ENCODE peak calls at places on chromosomes 4 and X, in four cellular contexts. One of them, this sample, is unnamed.

GRCh38 chrX:69093960-69094935 is 71.0 kb downstream of the PJA1 start:
- DNase-seq in K562: peak
- DNase-seq in A549: peak
- DNase-seq in GM12878: no peak
- DNase-seq in this sample: peak

GRCh38 chr4:144648042-144648441 is 2.1 kb downstream of the HHIP start:
- DNase-seq in A549: no peak
- DNase-seq in K562: no peak
- DNase-seq in GM12878: no peak
- DNase-seq in this sample: no peak

GRCh38 chr4:174983128-174983750 is 65.1 kb downstream of the ADAM29 start:
- DNase-seq in A549: no peak
- DNase-seq in K562: no peak
- DNase-seq in GM12878: no peak
- DNase-seq in this sample: no peak

GRCh38 chr4:25113915-25114904 is 46.0 kb downstream of the SEPSECS start:
- DNase-seq in A549: no peak
- DNase-seq in GM12878: no peak
- DNase-seq in K562: no peak
- DNase-seq in this sample: no peak

GRCh38 chr4:174460684-174461083 is 61.6 kb downstream of the HPGD start:
- DNase-seq in GM12878: no peak
- DNase-seq in A549: no peak
- DNase-seq in K562: no peak
- DNase-seq in this sample: no peak

GRCh38 chrX:150766351-150767044 is 73.3 kb downstream of the MTMR1 start:
- DNase-seq in GM12878: no peak
- DNase-seq in A549: no peak
- DNase-seq in K562: peak
- DNase-seq in this sample: no peak

GRCh38 chr4:182022899-182023298 is 220.3 kb upstream of the TENM3 start:
- DNase-seq in K562: no peak
- DNase-seq in GM12878: no peak
- DNase-seq in A549: no peak
- DNase-seq in this sample: no peak

GRCh38 chr4:20577702-20578101 is 122.6 kb upstream of the PACRGL start:
- DNase-seq in GM12878: no peak
- DNase-seq in A549: no peak
- DNase-seq in K562: no peak
- DNase-seq in this sample: no peak

GRCh38 chr4:44425614-44426208 is 22.9 kb downstream of the KCTD8 start:
- DNase-seq in K562: no peak
- DNase-seq in GM12878: no peak
- DNase-seq in A549: no peak
- DNase-seq in this sample: no peak

DNA sequence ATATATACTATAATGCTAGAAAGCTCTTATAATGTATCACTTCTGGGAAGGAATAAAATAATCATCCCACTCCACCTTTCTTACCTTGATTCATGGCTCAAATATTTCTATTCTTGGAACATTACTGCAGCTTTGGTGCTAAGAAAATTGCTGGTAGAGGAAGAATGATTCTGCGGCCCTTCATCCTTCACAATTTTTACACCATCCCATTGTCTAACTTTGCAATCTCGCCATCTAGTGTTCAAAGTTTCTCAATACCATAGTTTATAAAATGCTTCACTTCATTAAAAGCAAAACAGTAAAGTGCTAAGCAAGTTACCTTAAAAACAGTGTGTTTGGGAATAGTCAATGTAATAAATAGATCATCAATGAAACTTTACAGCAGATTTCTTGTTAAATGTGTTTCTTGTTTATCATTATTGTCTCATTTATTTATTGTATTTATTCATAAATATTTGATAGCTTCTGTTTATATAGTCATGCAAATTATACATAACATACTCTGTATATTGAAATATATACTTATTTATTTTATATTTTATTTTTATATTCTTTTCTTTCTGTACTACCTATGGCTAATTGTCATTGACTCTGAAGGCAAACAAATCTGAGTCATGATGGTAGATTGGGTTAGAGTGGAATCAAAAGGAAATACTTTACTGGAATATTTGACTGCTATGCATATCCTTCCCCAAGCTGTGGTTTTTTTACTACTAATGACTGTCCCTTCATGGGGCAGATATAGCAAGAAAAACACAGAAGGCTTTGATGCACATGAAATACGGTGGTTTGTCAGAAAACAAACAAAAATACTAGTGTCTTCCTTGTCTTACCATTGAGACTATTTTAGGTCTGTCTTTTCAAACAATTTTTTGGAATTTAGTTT is 390.7 kb downstream of the MAPK10 start:
- DNase-seq in A549: peak
- DNase-seq in K562: no peak
- DNase-seq in GM12878: no peak
- DNase-seq in this sample: peak
- TF ChIP-seq ESRRA in A549: no peak
- TF ChIP-seq ESRRA in K562: no peak
- TF ChIP-seq ESRRA in GM12878: no peak
- TF ChIP-seq ESRRA in this sample: no peak

GRCh38 chr4:119244832-119245231 is 32.3 kb downstream of the USP53 start:
- DNase-seq in GM12878: no peak
- DNase-seq in A549: no peak
- DNase-seq in K562: no peak
- DNase-seq in this sample: no peak

GRCh38 chr4:119243868-119244267 is 31.4 kb downstream of the USP53 start:
- DNase-seq in K562: no peak
- DNase-seq in GM12878: no peak
- DNase-seq in A549: no peak
- DNase-seq in this sample: no peak

GRCh38 chr4:119242417-119242816 is 29.9 kb downstream of the USP53 start:
- DNase-seq in K562: no peak
- DNase-seq in A549: no peak
- DNase-seq in GM12878: no peak
- DNase-seq in this sample: no peak

GRCh38 chr4:119244344-119244743 is 31.8 kb downstream of the USP53 start:
- DNase-seq in K562: no peak
- DNase-seq in A549: no peak
- DNase-seq in GM12878: no peak
- DNase-seq in this sample: no peak

DNA sequence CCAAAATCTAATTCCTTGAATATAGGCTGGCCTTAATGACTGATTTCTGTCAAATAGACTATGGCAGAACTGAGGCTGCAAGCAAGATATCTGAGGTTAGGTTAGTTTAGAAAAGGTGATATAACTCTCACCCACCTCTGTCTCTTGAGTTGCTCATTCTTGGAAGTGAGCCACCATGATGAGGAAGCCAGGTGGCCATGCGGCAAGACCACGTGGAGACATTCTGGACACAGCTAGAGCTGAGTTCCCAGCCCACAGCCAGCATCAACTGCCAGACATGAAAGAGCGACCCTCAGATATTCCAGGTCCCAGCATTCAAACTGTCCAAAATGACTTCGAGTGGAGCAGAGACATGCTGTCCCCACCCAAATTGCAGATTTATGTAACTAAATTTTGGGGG is 33.7 kb downstream of the USP53 start:
- DNase-seq in K562: no peak
- DNase-seq in GM12878: no peak
- DNase-seq in A549: no peak
- DNase-seq in this sample: no peak
- TF ChIP-seq EP300 in K562: no peak
- TF ChIP-seq EP300 in GM12878: no peak
- TF ChIP-seq EP300 in A549: no peak
- TF ChIP-seq EP300 in this sample: no peak

GRCh38 chr4:109166126-109166525 is 136.3 kb downstream of the COL25A1 start:
- DNase-seq in A549: no peak
- DNase-seq in K562: no peak
- DNase-seq in GM12878: no peak
- DNase-seq in this sample: no peak

GRCh38 chr4:109171098-109171497 is 131.4 kb downstream of the COL25A1 start:
- DNase-seq in GM12878: no peak
- DNase-seq in A549: no peak
- DNase-seq in K562: no peak
- DNase-seq in this sample: no peak

GRCh38 chr4:109172301-109172700 is 130.2 kb downstream of the COL25A1 start:
- DNase-seq in GM12878: no peak
- DNase-seq in A549: no peak
- DNase-seq in K562: no peak
- DNase-seq in this sample: no peak

GRCh38 chr4:109166586-109166985 is 135.9 kb downstream of the COL25A1 start:
- DNase-seq in GM12878: no peak
- DNase-seq in K562: no peak
- DNase-seq in A549: no peak
- DNase-seq in this sample: no peak

GRCh38 chr4:109169160-109169559 is 133.3 kb downstream of the COL25A1 start:
- DNase-seq in K562: no peak
- DNase-seq in GM12878: no peak
- DNase-seq in A549: no peak
- DNase-seq in this sample: no peak
- TF ChIP-seq ESRRA in K562: no peak
- TF ChIP-seq ESRRA in GM12878: no peak
- TF ChIP-seq ESRRA in A549: no peak
- TF ChIP-seq ESRRA in this sample: no peak

DNA sequence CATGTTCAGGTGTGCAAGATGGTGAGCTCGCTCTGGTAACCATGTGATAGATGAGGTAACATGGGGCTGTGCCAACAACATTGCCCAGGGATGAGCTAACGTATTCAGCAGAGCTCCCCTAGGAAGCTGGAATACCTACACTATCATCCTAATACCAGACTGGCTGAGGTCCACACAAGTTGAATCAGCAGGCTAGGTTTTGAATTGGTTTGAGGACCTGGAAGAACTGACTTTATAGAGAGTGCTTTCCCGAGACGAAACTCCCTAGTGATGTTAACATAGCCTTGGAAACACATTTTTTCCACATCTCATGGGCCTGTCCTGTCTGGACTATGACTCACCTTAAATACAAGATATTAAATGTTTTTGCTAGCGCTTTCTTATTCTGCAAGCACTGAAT is 56.7 kb downstream of the IGFBP7 start:
- DNase-seq in K562: no peak
- DNase-seq in A549: no peak
- DNase-seq in GM12878: no peak
- DNase-seq in this sample: no peak
- TF ChIP-seq EP300 in K562: no peak
- TF ChIP-seq EP300 in A549: no peak
- TF ChIP-seq EP300 in GM12878: no peak
- TF ChIP-seq EP300 in this sample: no peak

GRCh38 chr4:48483777-48484493 is 792 bp downstream of the SLC10A4 start:
- DNase-seq in GM12878: no peak
- DNase-seq in K562: peak
- DNase-seq in A549: no peak
- DNase-seq in this sample: no peak
- TF ChIP-seq ESRRA in GM12878: no peak
- TF ChIP-seq ESRRA in K562: no peak
- TF ChIP-seq ESRRA in A549: no peak
- TF ChIP-seq ESRRA in this sample: no peak

GRCh38 chrX:39900788-39901170 is 197.0 kb downstream of the BCOR start:
- DNase-seq in K562: no peak
- DNase-seq in GM12878: no peak
- DNase-seq in A549: no peak
- DNase-seq in this sample: no peak
- TF ChIP-seq EP300 in K562: no peak
- TF ChIP-seq EP300 in GM12878: no peak
- TF ChIP-seq EP300 in A549: no peak
- TF ChIP-seq EP300 in this sample: no peak

DNA sequence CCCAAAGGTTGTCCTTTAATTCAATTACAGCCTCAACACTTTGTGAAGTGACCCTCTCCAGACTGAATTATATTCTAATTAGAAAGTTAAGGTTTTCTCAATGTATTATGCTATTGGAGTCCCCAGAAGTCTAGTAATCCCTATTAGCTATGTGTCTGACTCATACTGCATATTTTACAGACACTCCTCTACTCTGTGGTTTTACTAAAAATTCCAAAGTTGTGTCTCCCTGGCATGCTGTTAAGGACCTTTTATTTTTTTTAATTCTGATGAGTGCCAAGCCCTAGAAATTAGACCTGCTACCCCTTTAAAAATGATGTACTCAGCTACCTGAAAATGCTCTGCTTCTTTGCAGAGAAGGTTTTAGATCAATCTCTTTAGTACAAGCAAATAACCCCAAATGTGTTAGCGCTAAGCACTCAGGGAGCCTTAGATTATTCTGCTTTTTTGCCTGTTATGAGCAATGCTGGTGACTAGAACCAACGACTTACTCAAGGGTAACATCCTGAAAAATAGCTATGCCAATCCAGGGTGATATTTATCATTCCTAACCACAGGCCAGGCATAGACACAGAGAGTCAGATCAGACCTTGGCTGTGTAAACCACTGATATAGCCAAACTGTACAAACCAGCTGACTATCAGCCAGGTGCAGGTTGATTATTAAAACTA is 26.1 kb upstream of the CXCL13 start:
- DNase-seq in A549: peak
- DNase-seq in K562: no peak
- DNase-seq in GM12878: no peak
- DNase-seq in this sample: no peak
- TF ChIP-seq ESRRA in A549: no peak
- TF ChIP-seq ESRRA in K562: no peak
- TF ChIP-seq ESRRA in GM12878: no peak
- TF ChIP-seq ESRRA in this sample: no peak

DNA sequence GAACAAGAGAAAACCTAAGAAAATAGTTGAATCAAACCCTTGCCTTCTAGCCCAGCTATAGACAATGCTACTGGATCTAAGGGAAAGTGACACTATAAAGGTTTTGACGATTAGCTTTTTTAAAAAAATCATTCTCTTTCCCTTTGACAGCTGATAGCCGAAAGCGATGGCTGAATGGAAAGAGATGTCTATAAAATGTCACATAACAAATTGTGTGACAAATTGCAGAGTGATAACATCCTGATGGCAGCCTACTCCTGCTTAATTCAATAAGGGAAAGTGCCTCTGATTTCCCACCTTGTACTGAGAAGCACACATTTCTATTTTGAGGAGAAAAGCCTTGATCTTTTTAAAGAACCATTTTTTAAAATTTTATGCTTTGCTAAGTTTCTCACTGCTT is 114.5 kb downstream of the SORBS2 start:
- DNase-seq in K562: no peak
- DNase-seq in GM12878: no peak
- DNase-seq in A549: no peak
- DNase-seq in this sample: no peak
- TF ChIP-seq EP300 in K562: no peak
- TF ChIP-seq EP300 in GM12878: no peak
- TF ChIP-seq EP300 in A549: no peak
- TF ChIP-seq EP300 in this sample: no peak

DNA sequence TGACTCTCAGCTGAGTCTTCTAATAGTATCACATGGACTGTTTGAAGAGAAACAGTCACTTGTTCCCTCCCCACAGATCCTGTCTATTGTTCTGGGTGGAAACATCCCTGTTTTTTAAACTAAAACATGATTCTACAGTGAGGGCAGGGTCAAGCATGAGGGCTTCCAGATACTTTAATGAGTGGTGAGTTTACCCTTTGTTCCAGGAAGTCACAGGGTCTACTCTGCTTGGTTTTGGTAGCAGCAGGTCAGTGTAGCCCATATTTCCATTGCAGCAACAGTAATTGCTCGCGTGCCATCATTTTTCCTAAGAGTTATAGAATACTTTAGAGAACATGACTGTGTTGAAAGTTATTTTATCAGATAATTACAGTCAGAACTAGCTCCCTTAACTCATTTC is 87.4 kb downstream of the ZNF732 start:
- DNase-seq in GM12878: no peak
- DNase-seq in A549: no peak
- DNase-seq in K562: no peak
- DNase-seq in this sample: no peak
- TF ChIP-seq ESRRA in GM12878: no peak
- TF ChIP-seq ESRRA in A549: no peak
- TF ChIP-seq ESRRA in K562: no peak
- TF ChIP-seq ESRRA in this sample: no peak